ENCODE peak calls at places on chromosomes 3 and 15, in five cellular contexts. J is Peyer's patch, O is cardiac fibroblast, V is tibial nerve, H is stomach. I is an unnamed sample.

GRCh38 chr3:189531271-189531670 is 99.9 kb upstream of the TP63 start:
- DNase-seq in H (no peak), J (no peak), V (no peak), O (no peak), I (no peak)

GRCh38 chr3:143179603-143180002 is 60.0 kb downstream of the CHST2 start:
- DNase-seq in J (no peak), H (no peak), V (no peak), O (no peak), I (no peak)

GRCh38 chr3:114666613-114667012 is 372.8 kb downstream of the TIGIT start:
- DNase-seq in O (no peak), V (no peak), H (no peak), J (no peak), I (no peak)

GRCh38 chr3:13110678-13111116 is 37.5 kb upstream of the IQSEC1 start:
- DNase-seq in O (no peak), H (no peak), J (peak; percentile 89), V (no peak), I (no peak)

GRCh38 chr3:146256851-146257486 is 6.1 kb upstream of the PLSCR4 start:
- DNase-seq in V (no peak), H (no peak), J (no peak), O (peak; percentile 89), I (peak; percentile 46)

GRCh38 chr3:83928391-83928790 is 1030.4 kb upstream of the CADM2 start:
- DNase-seq in J (no peak), V (no peak), H (no peak), O (no peak), I (peak; percentile 21)

GRCh38 chr3:89504432-89504831 is 397.0 kb downstream of the EPHA3 start:
- DNase-seq in O (no peak), V (no peak), H (no peak), J (no peak), I (no peak)

GRCh38 chr15:77098572-77098971 is 27.7 kb upstream of the TSPAN3 start:
- DNase-seq in H (no peak), J (no peak), O (no peak), V (no peak), I (no peak)

GRCh38 chr3:125067225-125067624 is 11.4 kb upstream of the HEG1 start:
- DNase-seq in V (no peak), H (no peak), O (peak; percentile 26), J (no peak), I (no peak)

GRCh38 chr3:149278911-149279310 is 54.5 kb downstream of the TM4SF18 start:
- DNase-seq in J (no peak), V (no peak), H (no peak), O (no peak), I (no peak)

GRCh38 chr3:54008099-54008498 is 114.3 kb upstream of the CACNA2D3 start:
- DNase-seq in V (no peak), O (peak; percentile 28), J (no peak), H (no peak), I (no peak)

GRCh38 chr15:38207591-38207990 is 45.0 kb upstream of the SPRED1 start:
- DNase-seq in J (no peak), O (no peak), H (no peak), V (no peak), I (no peak)

GRCh38 chr15:43214169-43214568 is 6.6 kb downstream of the EPB42 start:
- DNase-seq in J (no peak), O (no peak), H (no peak), V (no peak), I (no peak)

GRCh38 chr3:48397767-48398681 is 26.0 kb downstream of the FBXW12 start:
- DNase-seq in H (no peak), V (no peak), J (no peak), O (no peak), I (no peak)

GRCh38 chr3:15636028-15636709 is 34.6 kb downstream of the BTD start:
- DNase-seq in H (no peak), J (peak; percentile 52), V (peak; percentile 38), O (peak; percentile 90), I (peak; percentile 49)
- H3K4me3 ChIP-seq in H (no peak overlapping the region), J (peak overlapping the region; percentile 7), V (no peak overlapping the region), O (no peak overlapping the region), I (no peak overlapping the region)

GRCh38 chr3:172232579-172232978 is 193.2 kb downstream of the FNDC3B start:
- DNase-seq in J (no peak), V (no peak), O (no peak), H (no peak), I (no peak)
- TF ChIP-seq CTCF in J (no peak), V (no peak), O (no peak), H (no peak), I (no peak)

GRCh38 chr15:93030430-93031102 is 58.4 kb downstream of the RGMA start:
- DNase-seq in V (peak; percentile 88), O (peak; percentile 75), J (peak; percentile 86), H (peak; percentile 77), I (peak; percentile 79)
- H3K4me3 ChIP-seq in V (no peak overlapping the region), O (no peak overlapping the region), J (no peak overlapping the region), H (no peak overlapping the region), I (no peak overlapping the region)

GRCh38 chr15:81813215-81813614 is 232.6 kb downstream of the MEX3B start:
- DNase-seq in V (no peak), O (no peak), J (no peak), H (no peak), I (no peak)
- TF ChIP-seq CTCF in V (no peak), O (no peak), J (no peak), H (no peak), I (peak; percentile 35)

GRCh38 chr15:69809421-69809820 is 288.3 kb downstream of the TLE3 start:
- DNase-seq in J (no peak), O (no peak), V (no peak), H (no peak), I (no peak)

GRCh38 chr15:69808756-69809155 is 289.0 kb downstream of the TLE3 start:
- DNase-seq in J (no peak), O (peak; percentile 53), V (no peak), H (no peak), I (no peak)

GRCh38 chr15:69806287-69806915 is 291.3 kb downstream of the TLE3 start:
- DNase-seq in H (no peak), V (no peak), O (no peak), J (no peak), I (no peak)

GRCh38 chr15:69805248-69805953 is 292.3 kb downstream of the TLE3 start:
- DNase-seq in V (no peak), H (no peak), J (no peak), O (no peak), I (no peak)

DNA sequence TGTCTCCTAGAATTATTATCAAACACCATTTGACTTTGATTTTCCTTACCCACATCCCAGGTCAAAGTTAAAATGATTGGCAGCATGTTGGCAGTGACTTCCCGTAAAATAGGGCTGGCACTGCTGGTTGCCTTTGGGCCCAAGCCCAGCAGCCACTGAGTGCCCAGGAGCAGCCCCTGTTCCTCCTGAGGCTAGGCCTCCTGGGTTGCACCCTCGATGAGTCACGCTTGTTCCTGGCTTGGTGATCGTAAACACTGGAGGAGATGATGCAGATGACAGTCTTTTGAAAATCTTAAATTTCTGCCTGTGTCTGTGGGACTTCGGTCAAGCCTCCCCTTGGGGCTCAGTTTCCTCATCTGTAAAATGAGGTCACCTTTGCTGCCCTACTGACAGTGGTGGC is 290.0 kb downstream of the TLE3 start:
- DNase-seq in O (peak; percentile 34), J (no peak), H (no peak), V (no peak), I (peak; percentile 28)
- H3K4me3 ChIP-seq in O (no peak overlapping the region), J (no peak overlapping the region), H (no peak overlapping the region), V (no peak overlapping the region), I (no peak overlapping the region)

GRCh38 chr3:10193692-10194327 is 29.1 kb downstream of the IRAK2 start:
- DNase-seq in H (no peak), J (no peak), O (no peak), V (no peak), I (no peak)

GRCh38 chr3:10189557-10190374 is 25.0 kb downstream of the IRAK2 start:
- DNase-seq in V (peak; percentile 78), J (peak; percentile 81), H (peak; percentile 89), O (peak; percentile 93), I (peak; percentile 74)

GRCh38 chr3:10195692-10196091 is 31.0 kb downstream of the IRAK2 start:
- DNase-seq in O (no peak), J (no peak), V (no peak), H (no peak), I (no peak)

GRCh38 chr3:10194328-10195071 is 29.8 kb downstream of the IRAK2 start:
- DNase-seq in H (no peak), J (peak; percentile 71), O (no peak), V (no peak), I (no peak)

GRCh38 chr3:10192953-10193691 is 28.4 kb downstream of the IRAK2 start:
- DNase-seq in V (no peak), O (peak; percentile 87), H (peak; percentile 42), J (peak; percentile 93), I (peak; percentile 69)
- TF ChIP-seq CTCF in V (peak; percentile 22), O (peak; percentile 82), H (no peak), J (no peak), I (peak; percentile 46)

GRCh38 chr15:73751896-73752816 is 995 bp downstream of the INSYN1 start:
- DNase-seq in O (no peak), J (no peak), V (no peak), H (no peak), I (no peak)
- H3K4me3 ChIP-seq in O (peak overlapping the region; percentile 45), J (peak overlapping the region; percentile 39), V (peak overlapping the region; percentile 44), H (peak overlapping the region; percentile 62), I (peak overlapping the region; percentile 54)

GRCh38 chr15:61444585-61444984 is 215.5 kb upstream of the RORA start:
- DNase-seq in H (no peak), J (no peak), V (no peak), O (no peak), I (no peak)

GRCh38 chr15:61449306-61449705 is 220.2 kb upstream of the RORA start:
- DNase-seq in H (no peak), V (no peak), O (no peak), J (no peak), I (no peak)

DNA sequence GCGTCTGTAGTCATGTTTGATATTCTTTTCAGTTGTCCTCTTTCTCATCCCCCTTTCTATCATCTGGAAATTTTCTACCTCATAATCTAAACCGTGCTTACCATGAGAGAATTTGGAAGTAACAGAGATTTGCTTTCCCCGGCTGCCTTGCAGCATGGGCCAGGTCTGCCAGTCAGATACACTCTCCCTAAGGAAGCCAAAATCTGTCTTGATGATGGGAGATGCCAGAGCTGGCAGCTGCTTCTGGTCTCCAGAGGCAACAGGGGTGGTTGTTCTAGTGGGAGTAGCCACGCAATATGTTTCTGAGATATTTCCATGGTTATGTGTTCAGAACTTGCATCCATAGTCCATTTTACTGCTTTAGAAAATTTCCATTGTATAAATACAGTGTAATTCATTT is 218.9 kb upstream of the RORA start:
- DNase-seq in O (no peak), J (no peak), H (no peak), V (no peak), I (no peak)
- TF ChIP-seq CTCF in O (no peak), J (no peak), H (no peak), V (no peak), I (no peak)

GRCh38 chr15:90013503-90013937 is 12.4 kb downstream of the ZNF710 start:
- DNase-seq in O (no peak), V (no peak), H (no peak), J (peak; percentile 42), I (peak; percentile 67)
- H3K4me3 ChIP-seq in O (no peak overlapping the region), V (no peak overlapping the region), H (no peak overlapping the region), J (no peak overlapping the region), I (no peak overlapping the region)

I was measured in A673.